ENCODE peak calls at places on chromosomes 11 and 22, in six cellular contexts. J is lower lobe of right lung, N is colonic mucosa, G is heart right ventricle, T is left lung, Q is upper lobe of left lung. I is an unnamed sample. For H3K4me1, the result is how much of the 10 kb centered on the place peaks cover.

GRCh38 chr11:4087551-4087950 is 7.0 kb upstream of the RRM1 start:
- DNase-seq in J (no peak), N (no peak), G (no peak), T (no peak), Q (no peak), I (no peak)

GRCh38 chr22:39729141-39729934 is 158.8 kb downstream of the CACNA1I start:
- DNase-seq in J (no peak), N (no peak), G (no peak), T (no peak), Q (no peak), I (peak)

GRCh38 chr22:45468872-45469572 is 33.7 kb upstream of the FBLN1 start:
- DNase-seq in J (no peak), N (no peak), G (no peak), T (no peak), Q (no peak), I (no peak)

GRCh38 chr22:29947410-29948387 is 64.7 kb downstream of the MTMR3 start:
- DNase-seq in J (no peak), N (no peak), G (no peak), T (no peak), Q (no peak), I (no peak)

GRCh38 chr22:25388415-25388814 is 169.0 kb downstream of the CRYBB2 start:
- DNase-seq in J (no peak), N (no peak), G (no peak), T (no peak), Q (no peak), I (no peak)

GRCh38 chr11:58926695-58927094 is 12.6 kb upstream of the GLYATL1 start:
- DNase-seq in J (no peak), N (no peak), G (no peak), T (no peak), Q (no peak), I (no peak)

GRCh38 chr11:72951193-72951592 is 137.0 kb downstream of the ATG16L2 start:
- DNase-seq in J (peak), N (no peak), G (no peak), T (peak), Q (no peak), I (no peak)

GRCh38 chr22:22479999-22480532 is 28.5 kb downstream of the ZNF280B start:
- DNase-seq in J (no peak), N (no peak), G (no peak), T (no peak), Q (no peak), I (no peak)

GRCh38 chr11:87292598-87292997 is 254.9 kb downstream of the TMEM135 start:
- DNase-seq in J (no peak), N (no peak), G (no peak), T (no peak), Q (no peak), I (no peak)

GRCh38 chr11:125192194-125192593 is 27.6 kb downstream of the PKNOX2 start:
- DNase-seq in J (no peak), N (no peak), G (no peak), T (no peak), Q (no peak), I (no peak)

GRCh38 chr22:37431811-37432707 is 4.8 kb upstream of the ELFN2 start:
- DNase-seq in J (no peak), N (no peak), G (no peak), T (no peak), Q (no peak), I (no peak)

GRCh38 chr11:75269367-75269660 is 28.7 kb downstream of the TPBGL start:
- DNase-seq in J (no peak), N (no peak), G (no peak), T (no peak), Q (no peak), I (no peak)

GRCh38 chr11:129248618-129249017 is 56.5 kb upstream of the ARHGAP32 start:
- DNase-seq in J (no peak), N (no peak), G (no peak), T (no peak), Q (no peak), I (no peak)

GRCh38 chr11:103946793-103947565 is 89.5 kb upstream of the DDI1 start:
- DNase-seq in J (no peak), N (no peak), G (no peak), T (no peak), Q (no peak), I (no peak)

GRCh38 chr11:14789879-14790484 is 102.0 kb downstream of the CYP2R1 start:
- DNase-seq in J (no peak), N (no peak), G (no peak), T (no peak), Q (no peak), I (no peak)

GRCh38 chr11:112004389-112004788 is 20.8 kb upstream of the DLAT start:
- DNase-seq in J (no peak), N (no peak), G (no peak), T (no peak), Q (no peak), I (no peak)

GRCh38 chr22:24514241-24515024 is 19.3 kb downstream of the UPB1 start:
- DNase-seq in J (no peak), N (peak), G (no peak), T (no peak), Q (no peak), I (no peak)

GRCh38 chr22:20648306-20648903 is 125.5 kb upstream of the SERPIND1 start:
- DNase-seq in J (no peak), N (no peak), G (no peak), T (no peak), Q (no peak), I (no peak)

GRCh38 chr11:61699737-61700160 is 19.6 kb downstream of the DAGLA start:
- DNase-seq in J (no peak), N (peak), G (peak), T (no peak), Q (peak), I (peak)

GRCh38 chr11:74162688-74163467 is 7.9 kb downstream of the C2CD3 start:
- DNase-seq in J (no peak), N (no peak), G (no peak), T (no peak), Q (no peak), I (no peak)

GRCh38 chr22:29435236-29435635 is 3.1 kb upstream of the RFPL1 start:
- DNase-seq in J (no peak), N (no peak), G (no peak), T (no peak), Q (no peak), I (no peak)

GRCh38 chr11:84541711-84542340 is 1085.3 kb downstream of the DLG2 start:
- DNase-seq in J (no peak), N (no peak), G (no peak), T (no peak), Q (no peak), I (no peak)

DNA sequence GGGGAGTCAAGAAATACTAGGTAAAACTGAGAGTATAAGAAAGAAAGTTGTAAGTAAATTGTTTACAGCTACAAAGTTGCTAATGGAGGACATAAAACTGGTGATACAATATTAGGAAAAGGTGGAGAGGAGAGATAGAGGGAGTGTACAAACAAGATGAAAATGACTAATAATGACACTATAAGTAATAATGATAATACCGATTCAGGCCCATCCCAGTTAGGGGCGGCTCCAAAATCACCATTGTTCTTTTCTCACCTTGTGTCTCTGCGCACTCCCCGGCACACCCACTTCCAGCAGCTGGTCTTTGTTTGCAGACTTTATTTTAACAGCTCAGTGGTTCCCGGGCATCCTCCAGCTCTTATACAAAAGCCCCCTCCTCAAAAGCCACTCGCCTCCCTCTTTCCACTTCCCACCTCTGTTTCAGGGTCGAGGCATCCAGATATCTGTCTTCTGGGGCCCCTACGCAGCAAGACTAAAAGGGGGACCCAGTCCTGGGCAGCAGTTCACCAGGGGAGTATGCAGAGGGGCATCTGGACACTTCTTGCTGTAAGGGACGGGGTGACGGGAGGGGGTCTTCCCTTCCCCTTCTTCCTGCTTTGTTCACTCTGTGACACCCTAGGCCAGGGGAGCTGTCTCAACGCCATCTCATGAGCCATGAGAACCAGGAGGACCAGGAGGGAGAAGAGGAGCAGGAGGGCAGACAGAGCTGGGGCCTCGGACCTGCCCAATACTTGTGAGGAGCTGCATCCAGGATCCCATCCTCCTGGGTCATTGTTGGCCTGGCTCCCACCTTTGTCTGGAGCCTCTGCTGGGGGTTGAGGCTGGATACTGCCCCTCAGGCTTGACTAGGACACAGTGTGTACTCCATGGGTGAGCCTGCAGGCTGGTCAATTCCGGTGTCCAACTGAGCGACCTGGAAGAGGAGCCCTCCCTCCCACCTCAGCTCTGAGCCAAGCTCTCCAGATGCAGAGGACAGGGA is 2.7 kb downstream of the APOL2 start:
- DNase-seq in J (no peak), N (no peak), G (no peak), T (no peak), Q (no peak), I (no peak)
- H3K4me3 ChIP-seq in J (peak), N (peak), G (no peak), T (peak), Q (peak), I (peak)

GRCh38 chr11:118202599-118203422 is 22.0 kb downstream of the JAML start:
- DNase-seq in J (no peak), N (peak), G (no peak), T (no peak), Q (no peak), I (no peak)

GRCh38 chr11:118199135-118199534 is 22.7 kb upstream of the SCN2B start:
- DNase-seq in J (no peak), N (no peak), G (no peak), T (no peak), Q (no peak), I (no peak)

GRCh38 chr11:118200901-118201680 is 23.7 kb downstream of the JAML start:
- DNase-seq in J (no peak), N (no peak), G (no peak), T (no peak), Q (no peak), I (no peak)

GRCh38 chr11:118200497-118200896 is 24.1 kb upstream of the SCN2B start:
- DNase-seq in J (no peak), N (no peak), G (no peak), T (no peak), Q (no peak), I (no peak)

GRCh38 chr11:118201966-118202365 is 22.8 kb downstream of the JAML start:
- DNase-seq in J (no peak), N (no peak), G (no peak), T (no peak), Q (no peak), I (no peak)
- H3K4me1 ChIP-seq in J (under half), N (under half), G (under half), T (under half), Q (under half), I (under half)

DNA sequence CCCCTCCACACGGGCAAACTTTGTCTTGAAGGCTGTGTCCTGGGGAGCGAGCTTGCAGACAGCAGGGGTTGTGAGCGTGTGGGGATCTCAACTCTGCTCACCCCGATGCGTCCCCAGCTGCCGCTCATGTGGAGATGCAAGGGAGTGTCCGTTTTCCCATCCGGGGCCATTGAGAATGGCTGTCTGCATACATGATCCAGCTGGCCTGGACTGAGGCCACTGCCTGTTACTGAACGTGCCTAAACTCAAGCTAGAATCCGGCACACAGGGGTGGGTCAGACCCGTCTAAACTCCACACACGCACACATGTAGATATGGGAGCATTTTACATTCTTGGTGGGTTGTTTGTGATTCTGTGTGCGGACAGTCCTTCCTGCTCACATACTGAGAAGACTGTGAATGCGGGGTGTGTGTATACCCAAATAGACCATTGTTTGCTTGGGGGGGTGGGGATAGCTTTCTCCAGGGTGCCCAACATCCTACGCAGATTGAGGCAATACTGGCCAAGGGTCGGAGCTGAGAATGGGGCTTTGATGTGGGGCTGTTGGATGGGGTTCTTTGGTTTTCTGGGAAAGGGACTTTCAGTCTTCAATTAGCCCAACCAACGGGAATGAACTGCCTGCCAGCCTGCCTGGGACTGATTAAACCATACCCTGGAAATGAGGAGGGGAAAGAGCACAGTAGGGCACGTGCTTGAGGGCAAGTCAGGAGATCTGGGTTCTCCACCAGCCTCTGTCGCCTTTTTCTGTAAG is 60.4 kb downstream of the ST3GAL4 start:
- DNase-seq in J (peak), N (peak), G (peak), T (peak), Q (no peak), I (peak)
- H3K4me3 ChIP-seq in J (peak), N (no peak), G (peak), T (no peak), Q (peak), I (peak)

GRCh38 chr11:30197869-30198268 is 32.9 kb upstream of the FSHB start:
- DNase-seq in J (no peak), N (no peak), G (no peak), T (no peak), Q (no peak), I (no peak)

GRCh38 chr11:30192620-30193019 is 38.2 kb upstream of the FSHB start:
- DNase-seq in J (no peak), N (no peak), G (no peak), T (no peak), Q (no peak), I (no peak)

DNA sequence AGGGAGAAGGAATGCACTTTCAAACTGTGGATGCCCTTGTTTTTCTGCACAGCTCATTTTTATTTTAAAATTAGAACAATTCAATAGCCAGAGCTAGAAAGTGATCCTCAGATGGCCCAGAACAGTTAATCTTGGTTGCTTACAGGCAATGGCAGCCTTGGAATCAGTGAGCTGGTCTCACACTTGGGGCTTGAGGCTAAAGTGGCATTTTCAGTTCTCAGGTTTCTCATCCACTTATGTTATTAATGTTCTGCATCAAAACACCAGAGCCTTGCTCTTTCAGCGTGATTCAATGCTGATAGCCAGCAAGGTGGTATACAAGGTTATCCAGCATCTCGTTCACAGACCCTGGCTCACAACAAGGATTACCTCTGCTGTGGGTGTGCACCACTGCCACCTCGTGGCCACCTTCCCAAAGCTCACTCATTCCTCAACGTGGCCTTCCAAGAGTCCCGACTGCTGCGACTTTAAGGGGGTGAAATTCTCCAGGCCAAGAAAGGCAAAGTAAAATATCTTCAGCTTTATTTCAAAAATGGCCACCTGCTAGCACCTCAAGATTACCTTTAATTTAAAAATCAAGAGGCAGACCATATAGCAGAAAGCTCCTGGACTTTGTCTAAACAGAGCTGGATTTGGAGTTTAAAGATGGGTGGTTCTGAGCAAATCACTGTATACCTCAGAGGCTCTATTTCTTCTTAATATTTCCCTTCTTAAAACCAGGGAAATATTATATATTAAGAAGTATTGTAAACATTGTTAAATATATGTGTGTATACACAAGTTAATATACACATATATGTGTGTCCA is 34.2 kb upstream of the FSHB start:
- DNase-seq in J (peak), N (peak), G (peak), T (peak), Q (no peak), I (peak)
- H3K4me1 ChIP-seq in J (under half), N (under half), G (under half), T (under half), Q (under half), I (under half)

DNA sequence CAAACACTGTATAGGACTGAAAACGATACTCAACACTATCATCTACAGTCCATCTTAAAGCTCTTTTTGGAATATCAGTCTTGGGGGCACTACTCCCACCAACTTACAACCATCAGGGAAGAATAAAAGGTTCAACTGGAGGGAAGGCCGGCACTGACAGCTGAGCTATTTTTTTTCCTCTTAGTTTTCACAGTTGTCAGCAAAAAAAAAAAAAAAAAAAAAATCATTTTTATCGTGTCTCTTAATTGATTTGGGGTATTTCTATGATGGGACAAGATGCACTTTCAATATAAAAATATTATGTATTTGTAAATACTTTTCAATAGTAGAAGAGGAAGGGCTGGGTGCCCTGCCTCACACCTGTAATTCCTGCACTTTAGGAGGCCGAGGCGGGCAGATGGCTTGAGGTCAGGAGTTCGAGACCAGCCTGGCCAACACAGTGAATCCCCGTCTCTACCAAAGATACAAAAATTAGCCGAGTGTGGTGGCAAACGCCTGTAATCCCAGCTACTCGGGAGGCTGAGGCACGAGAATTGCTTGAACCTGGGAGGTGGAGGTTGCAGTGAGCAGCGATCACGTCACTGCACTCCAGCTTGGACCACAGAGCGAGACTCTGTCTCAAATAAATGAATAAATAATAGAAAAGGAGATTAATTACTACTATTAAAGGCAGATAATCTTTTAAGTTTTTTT is 1.5 kb downstream of the KIF18A start:
- DNase-seq in J (no peak), N (no peak), G (no peak), T (no peak), Q (no peak), I (no peak)
- H3K4me3 ChIP-seq in J (no peak), N (no peak), G (no peak), T (peak), Q (peak), I (no peak)

GRCh38 chr11:6606471-6607189 is 3.1 kb downstream of the ILK start:
- DNase-seq in J (peak), N (peak), G (peak), T (peak), Q (peak), I (peak)
- H3K4me1 ChIP-seq in J (half or more), N (under half), G (half or more), T (half or more), Q (half or more), I (half or more)

GRCh38 chr11:9228086-9228485 is 37.1 kb downstream of the DENND5A start:
- DNase-seq in J (no peak), N (no peak), G (no peak), T (no peak), Q (no peak), I (no peak)

GRCh38 chr11:9231848-9232177 is 33.3 kb downstream of the DENND5A start:
- DNase-seq in J (no peak), N (no peak), G (no peak), T (no peak), Q (no peak), I (no peak)

GRCh38 chr11:9226514-9226913 is 38.6 kb downstream of the DENND5A start:
- DNase-seq in J (no peak), N (no peak), G (no peak), T (no peak), Q (no peak), I (no peak)

GRCh38 chr11:9230291-9230690 is 34.9 kb downstream of the DENND5A start:
- DNase-seq in J (no peak), N (no peak), G (no peak), T (no peak), Q (no peak), I (no peak)

GRCh38 chr11:9232482-9232881 is 32.7 kb downstream of the DENND5A start:
- DNase-seq in J (no peak), N (no peak), G (no peak), T (no peak), Q (no peak), I (no peak)
- H3K4me3 ChIP-seq in J (no peak), N (no peak), G (no peak), T (no peak), Q (no peak), I (no peak)

DNA sequence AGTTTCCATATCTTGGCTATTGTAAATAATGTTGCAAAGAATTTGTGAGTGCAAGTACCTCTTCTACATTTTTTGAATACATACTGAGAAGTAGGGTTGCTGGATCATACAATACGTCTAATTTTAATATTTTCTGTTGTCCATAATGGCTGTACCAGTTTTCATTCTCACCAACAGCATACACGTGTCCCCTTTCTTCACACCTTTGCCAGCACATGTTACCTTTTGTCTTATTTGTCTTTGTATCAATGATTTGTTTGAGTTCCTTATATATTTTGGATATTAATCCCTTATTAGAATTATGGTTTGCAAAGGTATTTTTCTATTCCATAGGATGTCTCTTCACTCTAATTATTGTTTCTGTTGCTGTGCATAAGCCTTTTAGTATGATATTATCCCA is 904.3 kb downstream of the METTL15 start:
- DNase-seq in J (no peak), N (no peak), G (no peak), T (no peak), Q (no peak), I (no peak)
- H3K4me1 ChIP-seq in J (under half), N (under half), G (under half), T (under half), Q (under half), I (under half)

I was measured in upper lobe of right lung.